ENCODE peak calls at places on chromosomes 13 and 19, in ten cellular contexts. One of them, this sample, is unnamed.

GRCh38 chr19:1847348-1847683 is 967 bp downstream of the REXO1 start:
- DNase-seq in M059J: no peak
- DNase-seq in naive thymus-derived CD8-positive, alpha-beta T cell: no peak
- DNase-seq in CD4-positive, alpha-beta memory T cell: no peak
- DNase-seq in GF-D8: no peak
- DNase-seq in left cardiac atrium: no peak
- DNase-seq in Peyer's patch: no peak
- DNase-seq in RWPE1: no peak
- DNase-seq in iris pigment epithelial cell: no peak
- DNase-seq in AG04450: no peak
- DNase-seq in this sample: no peak

GRCh38 chr13:60410299-60410698 is 13.3 kb downstream of the TDRD3 start:
- DNase-seq in M059J: no peak
- DNase-seq in naive thymus-derived CD8-positive, alpha-beta T cell: no peak
- DNase-seq in CD4-positive, alpha-beta memory T cell: no peak
- DNase-seq in GF-D8: no peak
- DNase-seq in left cardiac atrium: no peak
- DNase-seq in Peyer's patch: no peak
- DNase-seq in RWPE1: no peak
- DNase-seq in iris pigment epithelial cell: no peak
- DNase-seq in AG04450: no peak
- DNase-seq in this sample: no peak

GRCh38 chr13:80571346-80572307 is 230.7 kb upstream of the SPRY2 start:
- DNase-seq in M059J: no peak
- DNase-seq in naive thymus-derived CD8-positive, alpha-beta T cell: no peak
- DNase-seq in CD4-positive, alpha-beta memory T cell: no peak
- DNase-seq in GF-D8: no peak
- DNase-seq in left cardiac atrium: no peak
- DNase-seq in Peyer's patch: no peak
- DNase-seq in RWPE1: no peak
- DNase-seq in iris pigment epithelial cell: no peak
- DNase-seq in AG04450: no peak
- DNase-seq in this sample: no peak

GRCh38 chr19:51127032-51127431 is 2.3 kb downstream of the SIGLEC9 start:
- DNase-seq in M059J: no peak
- DNase-seq in naive thymus-derived CD8-positive, alpha-beta T cell: no peak
- DNase-seq in CD4-positive, alpha-beta memory T cell: no peak
- DNase-seq in GF-D8: no peak
- DNase-seq in left cardiac atrium: no peak
- DNase-seq in Peyer's patch: no peak
- DNase-seq in RWPE1: no peak
- DNase-seq in iris pigment epithelial cell: no peak
- DNase-seq in AG04450: no peak
- DNase-seq in this sample: no peak

GRCh38 chr13:51229731-51230130 is 7.5 kb downstream of the FAM124A start:
- DNase-seq in M059J: no peak
- DNase-seq in naive thymus-derived CD8-positive, alpha-beta T cell: no peak
- DNase-seq in CD4-positive, alpha-beta memory T cell: no peak
- DNase-seq in GF-D8: no peak
- DNase-seq in left cardiac atrium: no peak
- DNase-seq in Peyer's patch: no peak
- DNase-seq in RWPE1: no peak
- DNase-seq in iris pigment epithelial cell: no peak
- DNase-seq in AG04450: no peak
- DNase-seq in this sample: no peak

GRCh38 chr19:49142866-49143335 is 12.3 kb downstream of the HRC start:
- DNase-seq in M059J: peak; percentile 77
- DNase-seq in naive thymus-derived CD8-positive, alpha-beta T cell: peak; percentile 48
- DNase-seq in CD4-positive, alpha-beta memory T cell: no peak
- DNase-seq in GF-D8: no peak
- DNase-seq in left cardiac atrium: peak; percentile 93
- DNase-seq in Peyer's patch: peak; percentile 88
- DNase-seq in RWPE1: peak; percentile 95
- DNase-seq in iris pigment epithelial cell: peak; percentile 93
- DNase-seq in AG04450: peak; percentile 69
- DNase-seq in this sample: peak; percentile 84

GRCh38 chr13:105184221-105184620 is 1351.2 kb downstream of the EFNB2 start:
- DNase-seq in M059J: no peak
- DNase-seq in naive thymus-derived CD8-positive, alpha-beta T cell: no peak
- DNase-seq in CD4-positive, alpha-beta memory T cell: no peak
- DNase-seq in GF-D8: no peak
- DNase-seq in left cardiac atrium: no peak
- DNase-seq in Peyer's patch: no peak
- DNase-seq in RWPE1: no peak
- DNase-seq in iris pigment epithelial cell: no peak
- DNase-seq in AG04450: no peak
- DNase-seq in this sample: no peak

GRCh38 chr13:101841687-101842086 is 389.2 kb downstream of the ITGBL1 start:
- DNase-seq in M059J: no peak
- DNase-seq in naive thymus-derived CD8-positive, alpha-beta T cell: no peak
- DNase-seq in CD4-positive, alpha-beta memory T cell: no peak
- DNase-seq in GF-D8: no peak
- DNase-seq in left cardiac atrium: no peak
- DNase-seq in Peyer's patch: no peak
- DNase-seq in RWPE1: no peak
- DNase-seq in iris pigment epithelial cell: no peak
- DNase-seq in AG04450: no peak
- DNase-seq in this sample: no peak

GRCh38 chr13:77026783-77027621 is at the start of gene FBXL3:
- DNase-seq in M059J: peak; percentile 83
- DNase-seq in naive thymus-derived CD8-positive, alpha-beta T cell: peak; percentile 86
- DNase-seq in CD4-positive, alpha-beta memory T cell: peak; percentile 83
- DNase-seq in GF-D8: peak; percentile 71
- DNase-seq in left cardiac atrium: peak; percentile 87
- DNase-seq in Peyer's patch: peak; percentile 93
- DNase-seq in RWPE1: peak; percentile 87
- DNase-seq in iris pigment epithelial cell: peak; percentile 91
- DNase-seq in AG04450: peak; percentile 81
- DNase-seq in this sample: peak; percentile 82

GRCh38 chr13:38582133-38582532 is 104.7 kb upstream of the FREM2 start:
- DNase-seq in M059J: peak; percentile 57
- DNase-seq in naive thymus-derived CD8-positive, alpha-beta T cell: peak; percentile 6
- DNase-seq in CD4-positive, alpha-beta memory T cell: peak; percentile 7
- DNase-seq in GF-D8: peak; percentile 11
- DNase-seq in left cardiac atrium: no peak
- DNase-seq in Peyer's patch: no peak
- DNase-seq in RWPE1: peak; percentile 23
- DNase-seq in iris pigment epithelial cell: peak; percentile 35
- DNase-seq in AG04450: no peak
- DNase-seq in this sample: no peak

GRCh38 chr19:49200238-49200862 is 42.8 kb downstream of the TRPM4 start:
- DNase-seq in M059J: no peak
- DNase-seq in naive thymus-derived CD8-positive, alpha-beta T cell: no peak
- DNase-seq in CD4-positive, alpha-beta memory T cell: no peak
- DNase-seq in GF-D8: no peak
- DNase-seq in left cardiac atrium: no peak
- DNase-seq in Peyer's patch: peak; percentile 52
- DNase-seq in RWPE1: peak; percentile 68
- DNase-seq in iris pigment epithelial cell: no peak
- DNase-seq in AG04450: no peak
- DNase-seq in this sample: no peak

GRCh38 chr13:113751491-113751890 is 7.5 kb upstream of the TMEM255B start:
- DNase-seq in M059J: no peak
- DNase-seq in naive thymus-derived CD8-positive, alpha-beta T cell: no peak
- DNase-seq in CD4-positive, alpha-beta memory T cell: no peak
- DNase-seq in GF-D8: no peak
- DNase-seq in left cardiac atrium: no peak
- DNase-seq in Peyer's patch: peak; percentile 31
- DNase-seq in RWPE1: no peak
- DNase-seq in iris pigment epithelial cell: no peak
- DNase-seq in AG04450: no peak
- DNase-seq in this sample: no peak

GRCh38 chr19:53883231-53883661 is 1.2 kb downstream of the PRKCG start:
- DNase-seq in M059J: no peak
- DNase-seq in naive thymus-derived CD8-positive, alpha-beta T cell: peak; percentile 51
- DNase-seq in CD4-positive, alpha-beta memory T cell: no peak
- DNase-seq in GF-D8: no peak
- DNase-seq in left cardiac atrium: no peak
- DNase-seq in Peyer's patch: no peak
- DNase-seq in RWPE1: no peak
- DNase-seq in iris pigment epithelial cell: no peak
- DNase-seq in AG04450: no peak
- DNase-seq in this sample: no peak

GRCh38 chr13:52105841-52106240 is 23.0 kb downstream of the NEK5 start:
- DNase-seq in M059J: no peak
- DNase-seq in naive thymus-derived CD8-positive, alpha-beta T cell: no peak
- DNase-seq in CD4-positive, alpha-beta memory T cell: no peak
- DNase-seq in GF-D8: no peak
- DNase-seq in left cardiac atrium: no peak
- DNase-seq in Peyer's patch: no peak
- DNase-seq in RWPE1: no peak
- DNase-seq in iris pigment epithelial cell: no peak
- DNase-seq in AG04450: no peak
- DNase-seq in this sample: no peak

GRCh38 chr19:40398417-40399056 is 8.6 kb upstream of the HIPK4 start:
- DNase-seq in M059J: no peak
- DNase-seq in naive thymus-derived CD8-positive, alpha-beta T cell: peak; percentile 69
- DNase-seq in CD4-positive, alpha-beta memory T cell: peak; percentile 55
- DNase-seq in GF-D8: no peak
- DNase-seq in left cardiac atrium: peak; percentile 61
- DNase-seq in Peyer's patch: peak; percentile 79
- DNase-seq in RWPE1: peak; percentile 84
- DNase-seq in iris pigment epithelial cell: peak; percentile 53
- DNase-seq in AG04450: no peak
- DNase-seq in this sample: no peak

GRCh38 chr13:29654807-29655547 is 59.5 kb upstream of the SLC7A1 start:
- DNase-seq in M059J: peak; percentile 80
- DNase-seq in naive thymus-derived CD8-positive, alpha-beta T cell: no peak
- DNase-seq in CD4-positive, alpha-beta memory T cell: no peak
- DNase-seq in GF-D8: no peak
- DNase-seq in left cardiac atrium: no peak
- DNase-seq in Peyer's patch: no peak
- DNase-seq in RWPE1: no peak
- DNase-seq in iris pigment epithelial cell: peak; percentile 3
- DNase-seq in AG04450: no peak
- DNase-seq in this sample: no peak

GRCh38 chr19:51461723-51462161 is 3.5 kb upstream of the SIGLEC8 start:
- DNase-seq in M059J: no peak
- DNase-seq in naive thymus-derived CD8-positive, alpha-beta T cell: no peak
- DNase-seq in CD4-positive, alpha-beta memory T cell: no peak
- DNase-seq in GF-D8: peak; percentile 79
- DNase-seq in left cardiac atrium: no peak
- DNase-seq in Peyer's patch: no peak
- DNase-seq in RWPE1: no peak
- DNase-seq in iris pigment epithelial cell: no peak
- DNase-seq in AG04450: no peak
- DNase-seq in this sample: no peak

GRCh38 chr13:76019421-76020044 is 383.4 kb downstream of the LMO7 start:
- DNase-seq in M059J: no peak
- DNase-seq in naive thymus-derived CD8-positive, alpha-beta T cell: no peak
- DNase-seq in CD4-positive, alpha-beta memory T cell: no peak
- DNase-seq in GF-D8: no peak
- DNase-seq in left cardiac atrium: peak; percentile 22
- DNase-seq in Peyer's patch: peak; percentile 51
- DNase-seq in RWPE1: no peak
- DNase-seq in iris pigment epithelial cell: no peak
- DNase-seq in AG04450: no peak
- DNase-seq in this sample: peak; percentile 36

GRCh38 chr13:113631341-113632095 is 26.5 kb downstream of the ATP4B start:
- DNase-seq in M059J: no peak
- DNase-seq in naive thymus-derived CD8-positive, alpha-beta T cell: no peak
- DNase-seq in CD4-positive, alpha-beta memory T cell: no peak
- DNase-seq in GF-D8: no peak
- DNase-seq in left cardiac atrium: peak; percentile 13
- DNase-seq in Peyer's patch: peak; percentile 26
- DNase-seq in RWPE1: no peak
- DNase-seq in iris pigment epithelial cell: no peak
- DNase-seq in AG04450: no peak
- DNase-seq in this sample: no peak

This sample was measured in occipital lobe.